ENCODE peak calls at places on chromosomes 3 and 15, in five cellular contexts. K is H1, Q is GM12865, F is colonic mucosa, R is right lobe of liver. V is an unnamed sample.

GRCh38 chr3:183309276-183309675 is 56.2 kb downstream of the B3GNT5 start:
- DNase-seq in K (no peak), Q (no peak), F (peak), R (peak), V (no peak)

GRCh38 chr15:39589815-39590644 is 9.2 kb downstream of the THBS1 start:
- DNase-seq in K (no peak), Q (no peak), F (no peak), R (no peak), V (peak)

GRCh38 chr15:88704791-88705768 is 66.3 kb downstream of the ISG20 start:
- DNase-seq in K (no peak), Q (no peak), F (peak), R (no peak), V (peak)

GRCh38 chr3:127803619-127804018 is 18.7 kb downstream of the MGLL start:
- DNase-seq in K (no peak), Q (no peak), F (no peak), R (no peak), V (peak)

GRCh38 chr3:12400795-12401194 is 83.5 kb upstream of the TSEN2 start:
- DNase-seq in K (no peak), Q (no peak), F (no peak), R (no peak), V (peak)

GRCh38 chr3:105006164-105006563 is 360.5 kb upstream of the ALCAM start:
- DNase-seq in K (no peak), Q (no peak), F (no peak), R (no peak), V (no peak)

GRCh38 chr3:109275702-109276293 is 40.5 kb downstream of the DPPA2 start:
- DNase-seq in K (peak), Q (peak), F (peak), R (peak), V (peak)

GRCh38 chr3:45552773-45553371 is 41.7 kb upstream of the LIMD1 start:
- DNase-seq in K (no peak), Q (peak), F (no peak), R (no peak), V (no peak)

GRCh38 chr15:100169615-100170279 is 172.0 kb downstream of the ADAMTS17 start:
- DNase-seq in K (no peak), Q (no peak), F (no peak), R (no peak), V (no peak)

GRCh38 chr3:150082898-150083652 is 112.4 kb upstream of the PFN2 start:
- DNase-seq in K (no peak), Q (no peak), F (no peak), R (no peak), V (no peak)

GRCh38 chr15:84836859-84837258 is 19.7 kb downstream of the ALPK3 start:
- DNase-seq in K (no peak), Q (no peak), F (no peak), R (no peak), V (no peak)

GRCh38 chr3:191728186-191728585 is 267.2 kb downstream of the PYDC2 start:
- DNase-seq in K (no peak), Q (no peak), F (no peak), R (no peak), V (no peak)

GRCh38 chr3:130725746-130726145 is 20.9 kb downstream of the PIK3R4 start:
- DNase-seq in K (no peak), Q (no peak), F (no peak), R (no peak), V (peak)

GRCh38 chr15:40243126-40243810 is 4.4 kb downstream of the PAK6 start:
- DNase-seq in K (no peak), Q (no peak), F (no peak), R (peak), V (no peak)

GRCh38 chr3:64224826-64225606 is at the start of gene PRICKLE2:
- DNase-seq in K (peak), Q (peak), F (peak), R (peak), V (peak)

GRCh38 chr3:132953683-132954082 is 84.5 kb upstream of the TMEM108 start:
- DNase-seq in K (no peak), Q (no peak), F (no peak), R (no peak), V (no peak)

GRCh38 chr15:60651155-60651554 is 172.2 kb upstream of the ICE2 start:
- DNase-seq in K (no peak), Q (no peak), F (no peak), R (no peak), V (no peak)

GRCh38 chr3:67458406-67458805 is 196.0 kb downstream of the SUCLG2 start:
- DNase-seq in K (no peak), Q (no peak), F (no peak), R (no peak), V (no peak)

GRCh38 chr3:66083961-66084270 is 45.2 kb upstream of the MAGI1 start:
- DNase-seq in K (no peak), Q (no peak), F (no peak), R (no peak), V (no peak)

GRCh38 chr3:10968390-10968789 is 24.2 kb upstream of the SLC6A1 start:
- DNase-seq in K (no peak), Q (no peak), F (no peak), R (no peak), V (no peak)

GRCh38 chr3:17619952-17620351 is 122.5 kb downstream of the TBC1D5 start:
- DNase-seq in K (no peak), Q (no peak), F (no peak), R (no peak), V (no peak)

GRCh38 chr3:147002721-147003120 is 397.6 kb upstream of the PLSCR5 start:
- DNase-seq in K (no peak), Q (no peak), F (no peak), R (no peak), V (no peak)

GRCh38 chr15:32641517-32642059 is at the start of gene SCG5:
- DNase-seq in K (peak), Q (no peak), F (peak), R (no peak), V (peak)

GRCh38 chr3:52494446-52494845 is 692 bp upstream of the STAB1 start:
- DNase-seq in K (no peak), Q (no peak), F (no peak), R (no peak), V (no peak)

GRCh38 chr3:52493232-52494017 is 1.7 kb upstream of the STAB1 start:
- DNase-seq in K (no peak), Q (no peak), F (no peak), R (no peak), V (no peak)

GRCh38 chr3:52495096-52495495 is at the start of gene STAB1:
- DNase-seq in K (no peak), Q (no peak), F (peak), R (peak), V (peak)

GRCh38 chr3:52498134-52499054 is 3.3 kb downstream of the STAB1 start:
- DNase-seq in K (no peak), Q (no peak), F (peak), R (peak), V (peak)

DNA sequence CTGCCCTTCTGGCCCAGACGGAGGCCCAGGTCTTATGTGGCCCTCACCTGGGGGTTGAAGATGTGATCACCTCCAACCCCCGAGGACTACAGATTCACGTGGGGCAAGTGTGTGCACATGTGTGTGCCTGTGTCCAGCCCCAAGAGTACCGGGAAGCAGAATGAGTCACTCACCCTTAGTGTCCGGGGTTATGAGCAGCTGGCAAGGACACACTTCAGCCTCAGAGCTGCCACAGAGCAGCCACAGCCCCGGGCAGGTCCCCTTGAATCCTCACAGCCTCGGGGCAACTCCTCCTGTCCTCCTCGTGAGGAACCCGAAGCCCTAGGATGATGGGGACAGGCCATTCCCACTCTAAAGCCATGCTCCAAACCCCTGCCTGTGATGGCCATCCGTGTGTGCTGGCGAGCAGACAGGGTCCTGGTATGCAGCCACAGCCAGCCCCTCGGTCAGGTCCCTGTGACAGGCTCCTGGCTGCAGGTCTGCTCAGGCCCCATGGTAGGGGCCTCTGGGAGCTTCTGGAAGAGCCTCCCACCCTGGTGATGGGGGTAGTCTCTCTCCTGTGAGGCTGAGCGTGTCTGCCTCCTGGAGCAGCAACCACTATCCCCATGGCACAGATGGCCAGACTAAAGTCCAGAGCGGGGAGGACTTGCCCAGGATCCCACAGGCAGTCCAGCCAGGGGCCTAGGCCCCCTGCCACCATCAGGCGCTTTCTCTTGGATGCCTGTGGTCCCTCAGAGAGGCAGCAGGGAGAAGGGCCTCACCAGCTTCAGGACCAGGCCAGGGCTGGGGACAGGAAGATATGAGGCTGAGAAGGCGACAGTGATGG is 852 bp downstream of the STAB1 start:
- DNase-seq in K (no peak), Q (no peak), F (no peak), R (no peak), V (peak)
- H3K4me3 ChIP-seq in K (no peak), Q (no peak), F (peak), R (peak), V (no peak)

GRCh38 chr3:194769020-194769643 is 83.4 kb downstream of the FAM43A start:
- DNase-seq in K (peak), Q (peak), F (peak), R (peak), V (peak)
- TF ChIP-seq CTCF in K (no peak), Q (no peak), F (no peak), R (no peak), V (no peak)

GRCh38 chr3:30495172-30496124 is 111.0 kb upstream of the TGFBR2 start:
- DNase-seq in K (no peak), Q (no peak), F (no peak), R (no peak), V (no peak)

GRCh38 chr3:30492581-30493192 is 113.7 kb upstream of the TGFBR2 start:
- DNase-seq in K (no peak), Q (no peak), F (no peak), R (no peak), V (peak)

GRCh38 chr3:30493912-30494311 is 112.5 kb upstream of the TGFBR2 start:
- DNase-seq in K (no peak), Q (no peak), F (no peak), R (no peak), V (peak)

GRCh38 chr3:30498587-30498967 is 107.8 kb upstream of the TGFBR2 start:
- DNase-seq in K (no peak), Q (no peak), F (no peak), R (no peak), V (no peak)

DNA sequence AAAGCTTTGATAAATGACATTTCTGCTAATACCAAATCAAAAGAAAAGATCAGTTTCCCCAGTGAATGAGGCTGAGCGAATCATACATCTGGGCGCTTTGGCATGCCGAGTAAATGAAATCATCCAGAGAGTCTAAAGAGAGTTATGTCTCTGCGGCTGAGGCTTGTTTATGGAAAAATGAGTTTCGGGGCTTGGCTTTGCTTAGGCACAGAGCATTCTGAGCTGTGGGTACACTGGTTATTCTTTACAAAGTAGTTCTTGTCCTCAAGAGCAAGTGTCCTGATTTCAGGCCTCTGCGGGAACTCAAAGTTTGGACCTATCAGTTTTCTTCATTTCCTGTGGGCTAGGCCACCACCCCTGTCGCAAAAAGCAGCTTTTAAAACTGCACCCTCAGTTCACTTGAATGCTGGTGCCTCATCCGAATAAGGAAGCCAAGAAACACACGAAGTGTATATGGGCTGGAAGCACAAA is 109.9 kb upstream of the TGFBR2 start:
- DNase-seq in K (no peak), Q (no peak), F (no peak), R (no peak), V (peak)
- H3K4me3 ChIP-seq in K (no peak), Q (no peak), F (no peak), R (no peak), V (no peak)

GRCh38 chr15:46166750-46167149 is 531.9 kb downstream of the SQOR start:
- DNase-seq in K (no peak), Q (no peak), F (no peak), R (no peak), V (no peak)
- TF ChIP-seq CTCF in K (no peak), Q (no peak), F (no peak), R (no peak), V (peak)

GRCh38 chr15:63372018-63372705 is 9.5 kb downstream of the CA12 start:
- DNase-seq in K (no peak), Q (no peak), F (no peak), R (no peak), V (peak)

GRCh38 chr15:63373866-63374548 is 7.6 kb downstream of the CA12 start:
- DNase-seq in K (no peak), Q (no peak), F (no peak), R (no peak), V (no peak)

GRCh38 chr15:63372753-63373152 is 8.9 kb downstream of the CA12 start:
- DNase-seq in K (no peak), Q (no peak), F (no peak), R (no peak), V (no peak)

GRCh38 chr15:63373330-63373729 is 8.3 kb downstream of the CA12 start:
- DNase-seq in K (no peak), Q (no peak), F (no peak), R (no peak), V (no peak)

GRCh38 chr15:63374686-63375520 is 6.7 kb downstream of the CA12 start:
- DNase-seq in K (no peak), Q (no peak), F (no peak), R (no peak), V (peak)
- H3K4me3 ChIP-seq in K (no peak), Q (no peak), F (no peak), R (no peak), V (no peak)

GRCh38 chr3:72811551-72811950 is 36.7 kb downstream of the SHQ1 start:
- DNase-seq in K (no peak), Q (no peak), F (no peak), R (no peak), V (no peak)
- TF ChIP-seq CTCF in K (peak), Q (no peak), F (no peak), R (no peak), V (no peak)

GRCh38 chr15:65033659-65034269 is 4.3 kb upstream of the MTFMT start:
- DNase-seq in K (no peak), Q (peak), F (peak), R (no peak), V (peak)
- H3K4me3 ChIP-seq in K (no peak), Q (no peak), F (no peak), R (no peak), V (no peak)

V was measured in cardiac fibroblast.